ENCODE peak calls at places on chromosomes 6 and 20, in seven cellular contexts. One of them, this sample, is unnamed.

GRCh38 chr6:34465551-34466241 is at the start of gene PACSIN1:
- DNase-seq in fibroblast of lung: no peak
- DNase-seq in uterus: no peak
- DNase-seq in heart right ventricle: peak; percentile 20
- DNase-seq in esophagus muscularis mucosa: no peak
- DNase-seq in right lobe of liver: no peak
- DNase-seq in GM06990: peak; percentile 31
- DNase-seq in this sample: no peak

GRCh38 chr20:47574616-47575401 is 73.1 kb downstream of the NCOA3 start:
- DNase-seq in uterus: no peak
- DNase-seq in heart right ventricle: no peak
- DNase-seq in fibroblast of lung: peak; percentile 50
- DNase-seq in GM06990: no peak
- DNase-seq in right lobe of liver: no peak
- DNase-seq in esophagus muscularis mucosa: no peak
- DNase-seq in this sample: peak; percentile 29

GRCh38 chr20:59560588-59561227 is 43.6 kb upstream of the PHACTR3 start:
- DNase-seq in right lobe of liver: no peak
- DNase-seq in fibroblast of lung: peak; percentile 4
- DNase-seq in uterus: no peak
- DNase-seq in heart right ventricle: no peak
- DNase-seq in esophagus muscularis mucosa: peak; percentile 60
- DNase-seq in GM06990: no peak
- DNase-seq in this sample: no peak

GRCh38 chr6:125507987-125508655 is 206.4 kb upstream of the HDDC2 start:
- DNase-seq in fibroblast of lung: peak; percentile 19
- DNase-seq in esophagus muscularis mucosa: no peak
- DNase-seq in uterus: no peak
- DNase-seq in heart right ventricle: no peak
- DNase-seq in right lobe of liver: no peak
- DNase-seq in GM06990: no peak
- DNase-seq in this sample: peak; percentile 17

GRCh38 chr6:105896821-105897095 is 189.4 kb upstream of the PRDM1 start:
- DNase-seq in GM06990: no peak
- DNase-seq in heart right ventricle: no peak
- DNase-seq in right lobe of liver: no peak
- DNase-seq in uterus: no peak
- DNase-seq in esophagus muscularis mucosa: peak; percentile 62
- DNase-seq in fibroblast of lung: no peak
- DNase-seq in this sample: peak; percentile 80

GRCh38 chr20:10671221-10671849 is 2.5 kb downstream of the JAG1 start:
- DNase-seq in heart right ventricle: peak; percentile 68
- DNase-seq in GM06990: peak; percentile 47
- DNase-seq in esophagus muscularis mucosa: peak; percentile 97
- DNase-seq in fibroblast of lung: peak; percentile 98
- DNase-seq in uterus: peak; percentile 93
- DNase-seq in right lobe of liver: peak; percentile 62
- DNase-seq in this sample: peak; percentile 90

GRCh38 chr20:15220009-15220656 is 882.7 kb upstream of the FLRT3 start:
- DNase-seq in heart right ventricle: no peak
- DNase-seq in uterus: no peak
- DNase-seq in esophagus muscularis mucosa: no peak
- DNase-seq in fibroblast of lung: no peak
- DNase-seq in GM06990: no peak
- DNase-seq in right lobe of liver: no peak
- DNase-seq in this sample: peak; percentile 84

GRCh38 chr20:10221022-10221421 is 2.4 kb downstream of the SNAP25 start:
- DNase-seq in heart right ventricle: no peak
- DNase-seq in uterus: no peak
- DNase-seq in GM06990: no peak
- DNase-seq in right lobe of liver: no peak
- DNase-seq in esophagus muscularis mucosa: no peak
- DNase-seq in fibroblast of lung: no peak
- DNase-seq in this sample: no peak

GRCh38 chr6:132070356-132070755 is 119.2 kb upstream of the CCN2 start:
- DNase-seq in uterus: no peak
- DNase-seq in esophagus muscularis mucosa: no peak
- DNase-seq in right lobe of liver: no peak
- DNase-seq in GM06990: no peak
- DNase-seq in fibroblast of lung: peak; percentile 50
- DNase-seq in heart right ventricle: no peak
- DNase-seq in this sample: peak; percentile 54

GRCh38 chr6:90319044-90319443 is 22.4 kb upstream of the BACH2 start:
- DNase-seq in GM06990: no peak
- DNase-seq in uterus: no peak
- DNase-seq in heart right ventricle: no peak
- DNase-seq in right lobe of liver: no peak
- DNase-seq in fibroblast of lung: peak; percentile 71
- DNase-seq in esophagus muscularis mucosa: peak; percentile 62
- DNase-seq in this sample: no peak

GRCh38 chr20:57458400-57459160 is 66.4 kb downstream of the CTCFL start:
- DNase-seq in heart right ventricle: no peak
- DNase-seq in uterus: no peak
- DNase-seq in esophagus muscularis mucosa: no peak
- DNase-seq in fibroblast of lung: no peak
- DNase-seq in right lobe of liver: peak; percentile 85
- DNase-seq in GM06990: no peak
- DNase-seq in this sample: no peak

GRCh38 chr6:21781075-21781474 is 187.5 kb downstream of the SOX4 start:
- DNase-seq in GM06990: no peak
- DNase-seq in esophagus muscularis mucosa: no peak
- DNase-seq in heart right ventricle: no peak
- DNase-seq in right lobe of liver: no peak
- DNase-seq in uterus: no peak
- DNase-seq in fibroblast of lung: no peak
- DNase-seq in this sample: no peak

GRCh38 chr6:111361648-111362047 is 121.4 kb downstream of the REV3L start:
- DNase-seq in uterus: no peak
- DNase-seq in heart right ventricle: no peak
- DNase-seq in esophagus muscularis mucosa: no peak
- DNase-seq in right lobe of liver: no peak
- DNase-seq in fibroblast of lung: peak; percentile 51
- DNase-seq in GM06990: no peak
- DNase-seq in this sample: peak; percentile 21

GRCh38 chr6:79821859-79822258 is 125.5 kb downstream of the ELOVL4 start:
- DNase-seq in right lobe of liver: no peak
- DNase-seq in heart right ventricle: no peak
- DNase-seq in esophagus muscularis mucosa: no peak
- DNase-seq in fibroblast of lung: no peak
- DNase-seq in GM06990: no peak
- DNase-seq in uterus: no peak
- DNase-seq in this sample: peak; percentile 66

GRCh38 chr6:152509916-152510315 is 127.2 kb downstream of the SYNE1 start:
- DNase-seq in esophagus muscularis mucosa: no peak
- DNase-seq in GM06990: no peak
- DNase-seq in uterus: no peak
- DNase-seq in heart right ventricle: no peak
- DNase-seq in right lobe of liver: no peak
- DNase-seq in fibroblast of lung: no peak
- DNase-seq in this sample: no peak

GRCh38 chr20:8587246-8587645 is 455.2 kb downstream of the PLCB1 start:
- DNase-seq in fibroblast of lung: no peak
- DNase-seq in esophagus muscularis mucosa: no peak
- DNase-seq in heart right ventricle: no peak
- DNase-seq in uterus: no peak
- DNase-seq in right lobe of liver: no peak
- DNase-seq in GM06990: no peak
- DNase-seq in this sample: no peak

DNA sequence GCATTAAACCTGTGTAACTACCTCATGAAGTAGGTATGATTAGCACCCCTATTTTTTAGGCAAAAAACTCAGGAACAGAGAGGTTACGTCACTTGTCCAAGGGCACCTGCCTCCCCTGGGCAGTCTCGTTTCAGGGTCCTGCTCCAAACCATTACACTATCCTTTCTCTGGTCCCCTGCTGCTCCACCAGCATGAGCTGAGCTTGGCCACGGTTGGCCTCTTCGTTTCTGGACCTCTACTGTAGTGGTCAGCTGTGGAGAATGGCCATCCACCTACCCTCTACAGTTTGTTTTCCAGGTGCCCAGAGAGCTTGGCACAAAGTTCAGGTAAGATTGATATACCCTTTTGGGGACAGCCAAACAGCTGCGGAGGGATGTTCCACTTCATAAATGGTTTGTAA is 16.8 kb downstream of the COX4I2 start:
- DNase-seq in GM06990: no peak
- DNase-seq in uterus: no peak
- DNase-seq in right lobe of liver: no peak
- DNase-seq in heart right ventricle: no peak
- DNase-seq in fibroblast of lung: no peak
- DNase-seq in esophagus muscularis mucosa: no peak
- DNase-seq in this sample: no peak
- H3K4me3 ChIP-seq in GM06990: no peak overlapping the region
- H3K4me3 ChIP-seq in uterus: no peak overlapping the region
- H3K4me3 ChIP-seq in right lobe of liver: no peak overlapping the region
- H3K4me3 ChIP-seq in heart right ventricle: no peak overlapping the region
- H3K4me3 ChIP-seq in fibroblast of lung: no peak overlapping the region
- H3K4me3 ChIP-seq in esophagus muscularis mucosa: no peak overlapping the region
- H3K4me3 ChIP-seq in this sample: no peak overlapping the region

DNA sequence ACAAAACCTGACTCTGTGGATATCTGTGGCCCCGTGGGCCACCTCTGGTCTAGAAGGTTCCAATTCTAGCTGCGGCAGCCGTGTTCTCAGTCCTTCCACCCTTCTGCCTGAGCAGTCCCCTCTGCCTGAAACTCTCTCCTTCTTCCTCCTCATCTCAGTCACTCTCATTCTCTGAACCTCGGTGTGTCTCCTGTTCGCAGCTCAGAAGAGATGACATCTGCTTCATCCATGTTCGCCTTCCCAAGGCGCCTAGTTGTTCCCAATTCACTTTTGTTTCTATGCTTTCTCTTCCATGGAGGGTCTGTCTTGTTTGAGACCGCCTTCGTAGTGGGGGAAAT is 95.5 kb downstream of the CEBPB start:
- DNase-seq in esophagus muscularis mucosa: no peak
- DNase-seq in fibroblast of lung: no peak
- DNase-seq in uterus: no peak
- DNase-seq in GM06990: no peak
- DNase-seq in right lobe of liver: no peak
- DNase-seq in heart right ventricle: no peak
- DNase-seq in this sample: no peak
- TF ChIP-seq CTCF in esophagus muscularis mucosa: no peak
- TF ChIP-seq CTCF in fibroblast of lung: no peak
- TF ChIP-seq CTCF in uterus: no peak
- TF ChIP-seq CTCF in GM06990: no peak
- TF ChIP-seq CTCF in right lobe of liver: no peak
- TF ChIP-seq CTCF in heart right ventricle: no peak
- TF ChIP-seq CTCF in this sample: no peak

DNA sequence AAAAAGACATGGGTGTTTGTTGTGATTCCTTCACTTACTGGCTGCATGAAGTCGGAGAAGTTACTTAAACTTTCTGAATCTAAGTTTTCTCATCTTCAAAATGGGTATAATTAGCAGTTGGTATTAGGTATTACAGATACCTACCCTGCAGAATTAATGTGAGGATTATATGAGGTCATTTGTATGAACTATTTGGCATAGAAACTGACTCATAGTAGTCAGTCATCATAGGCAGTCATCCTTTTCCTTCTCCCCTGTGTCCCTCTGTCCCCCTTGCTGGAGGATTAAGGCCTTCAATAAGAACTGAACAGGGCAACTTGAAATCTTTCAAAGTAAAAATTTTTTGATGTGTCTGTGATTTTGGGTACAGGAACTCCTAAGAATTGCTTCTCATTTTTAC is 26.3 kb downstream of the RALGAPB start:
- DNase-seq in uterus: no peak
- DNase-seq in fibroblast of lung: no peak
- DNase-seq in esophagus muscularis mucosa: no peak
- DNase-seq in right lobe of liver: no peak
- DNase-seq in heart right ventricle: no peak
- DNase-seq in GM06990: no peak
- DNase-seq in this sample: peak; percentile 57
- H3K36me3 ChIP-seq in uterus: no peaks in the 10 kb centered on the region
- H3K36me3 ChIP-seq in fibroblast of lung: peaks cover 8% of the 10 kb centered on the region
- H3K36me3 ChIP-seq in esophagus muscularis mucosa: peaks cover 89% of the 10 kb centered on the region
- H3K36me3 ChIP-seq in right lobe of liver: no peaks in the 10 kb centered on the region
- H3K36me3 ChIP-seq in heart right ventricle: no peaks in the 10 kb centered on the region
- H3K36me3 ChIP-seq in GM06990: peaks cover 8% of the 10 kb centered on the region
- H3K36me3 ChIP-seq in this sample: peaks cover 9% of the 10 kb centered on the region

DNA sequence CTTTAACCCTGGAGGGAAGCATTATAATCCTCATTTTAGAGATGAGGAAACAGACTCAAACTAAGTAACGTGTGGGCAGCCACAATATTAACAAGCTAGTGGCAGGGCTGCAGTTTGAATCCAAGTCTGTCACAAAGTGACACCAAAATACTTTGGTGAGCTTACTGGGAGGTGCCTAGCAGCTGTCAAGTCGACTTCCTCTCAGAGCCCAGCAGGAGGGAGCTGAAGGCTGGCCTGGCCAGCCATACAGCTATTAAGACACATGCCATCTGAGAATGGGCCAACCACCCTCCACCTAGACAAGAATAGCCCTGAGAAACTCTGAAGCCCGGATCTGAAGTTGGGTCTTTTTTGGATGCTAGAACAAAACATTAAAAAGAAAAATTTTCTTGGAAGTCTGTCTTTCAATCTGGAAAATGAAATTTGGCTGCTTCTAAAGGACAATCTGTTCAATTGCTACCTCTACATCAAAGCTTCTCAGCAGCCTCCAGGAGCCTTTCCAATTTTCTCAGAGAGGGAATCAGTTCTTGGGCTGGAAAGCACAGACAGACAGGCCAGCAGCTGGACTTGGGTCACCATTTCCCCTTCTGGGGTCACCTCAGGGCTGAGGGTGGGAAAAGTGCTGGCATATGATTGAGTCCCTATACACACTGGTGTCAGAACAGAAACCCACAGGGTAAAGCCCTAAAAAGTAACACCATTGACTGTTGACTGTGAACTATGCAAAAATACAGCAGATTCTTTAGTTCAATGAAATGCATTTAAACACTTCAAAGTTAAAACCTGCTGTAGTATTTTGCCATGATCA is 43.0 kb downstream of the UQCC1 start:
- DNase-seq in heart right ventricle: peak; percentile 23
- DNase-seq in right lobe of liver: no peak
- DNase-seq in uterus: no peak
- DNase-seq in GM06990: no peak
- DNase-seq in fibroblast of lung: no peak
- DNase-seq in esophagus muscularis mucosa: no peak
- DNase-seq in this sample: no peak
- H3K4me3 ChIP-seq in heart right ventricle: no peak overlapping the region
- H3K4me3 ChIP-seq in right lobe of liver: no peak overlapping the region
- H3K4me3 ChIP-seq in uterus: no peak overlapping the region
- H3K4me3 ChIP-seq in GM06990: no peak overlapping the region
- H3K4me3 ChIP-seq in fibroblast of lung: no peak overlapping the region
- H3K4me3 ChIP-seq in esophagus muscularis mucosa: no peak overlapping the region
- H3K4me3 ChIP-seq in this sample: no peak overlapping the region

This sample was measured in bronchial epithelial cell.